ENCODE peak calls at places on chromosomes 6 and 20, in seven cellular contexts. A, D, X, C, I, R and P are unnamed samples.

GRCh38 chr20:23826541-23827018 is at the start of gene CST2:
- DNase-seq in R (no peak), D (no peak), I (no peak), A (no peak), X (no peak), C (no peak), P (no peak)

GRCh38 chr6:160379464-160379863 is 31.3 kb downstream of the SLC22A3 start:
- DNase-seq in D (no peak), C (no peak), I (no peak), X (no peak), R (no peak), A (no peak), P (no peak)

GRCh38 chr6:93962566-93962965 is 543.2 kb upstream of the EPHA7 start:
- DNase-seq in R (no peak), C (no peak), D (no peak), X (no peak), A (no peak), I (no peak), P (no peak)

GRCh38 chr6:123636771-123637170 is at the start of gene TRDN:
- DNase-seq in D (no peak), R (no peak), X (no peak), A (no peak), I (no peak), C (no peak), P (no peak)

GRCh38 chr6:31765910-31766794 is 3.7 kb downstream of the SAPCD1 start:
- DNase-seq in I (no peak), R (no peak), X (no peak), A (no peak), D (no peak), C (no peak), P (no peak)

GRCh38 chr6:95133578-95133977 is 443.8 kb upstream of the MANEA start:
- DNase-seq in R (no peak), I (no peak), X (no peak), C (no peak), A (no peak), D (no peak), P (no peak)

GRCh38 chr6:84601366-84601765 is 163.0 kb downstream of the TBX18 start:
- DNase-seq in I (no peak), C (no peak), A (no peak), D (no peak), R (no peak), X (no peak), P (no peak)

GRCh38 chr20:13220194-13220856 is 749 bp upstream of the ISM1 start:
- DNase-seq in C (peak; percentile 55), R (peak; percentile 86), I (peak; percentile 34), X (peak; percentile 71), A (peak; percentile 50), D (peak; percentile 27), P (peak; percentile 88)

GRCh38 chr20:48405909-48406308 is 421.9 kb downstream of the PREX1 start:
- DNase-seq in X (no peak), R (no peak), C (no peak), I (no peak), A (no peak), D (no peak), P (no peak)

GRCh38 chr6:141539617-141540016 is 593.1 kb upstream of the GJE1 start:
- DNase-seq in X (no peak), A (no peak), D (no peak), C (no peak), R (no peak), I (no peak), P (no peak)

GRCh38 chr6:52994031-52994788 is 874 bp downstream of the GSTA4 start:
- DNase-seq in C (peak; percentile 5), A (no peak), I (peak; percentile 19), D (no peak), R (peak; percentile 66), X (peak; percentile 29), P (no peak)

GRCh38 chr6:52994789-52995078 is 350 bp downstream of the GSTA4 start:
- DNase-seq in A (no peak), I (peak; percentile 34), R (peak; percentile 77), X (peak; percentile 18), C (no peak), D (peak; percentile 33), P (peak; percentile 77)

GRCh38 chr6:52990342-52990741 is 4.7 kb downstream of the GSTA4 start:
- DNase-seq in X (no peak), R (no peak), A (no peak), I (peak; percentile 27), C (no peak), D (no peak), P (no peak)

GRCh38 chr6:52993461-52993860 is 1.6 kb downstream of the GSTA4 start:
- DNase-seq in R (no peak), C (no peak), X (no peak), A (no peak), I (no peak), D (no peak), P (no peak)

DNA sequence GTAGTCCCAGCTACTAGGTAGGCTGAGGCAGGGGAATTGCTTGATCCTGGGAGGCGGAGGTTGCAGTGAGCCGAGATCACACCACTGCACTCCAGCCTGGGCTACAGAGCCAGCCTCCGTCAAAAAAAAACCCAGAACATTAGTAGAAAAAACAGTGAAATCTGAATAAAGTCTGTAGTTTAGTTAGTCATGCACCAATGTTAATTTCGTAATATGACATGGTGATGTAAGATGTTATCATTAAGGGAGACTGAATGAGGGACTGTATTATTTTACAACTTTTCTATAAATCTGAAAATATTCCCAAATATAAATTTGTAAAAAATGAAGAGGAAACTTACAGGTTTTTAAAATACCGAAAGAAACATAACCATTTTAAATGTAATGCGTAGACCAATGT is 2.1 kb downstream of the GSTA4 start:
- DNase-seq in C (no peak), D (no peak), X (no peak), R (no peak), I (no peak), A (no peak), P (no peak)
- H3K4me3 ChIP-seq in C (no peak overlapping the region), D (peak overlapping the region; percentile 3), X (no peak overlapping the region), R (no peak overlapping the region), I (no peak overlapping the region), A (no peak overlapping the region), P (peak overlapping the region; percentile 66)

GRCh38 chr6:22589118-22589517 is 19.8 kb downstream of the HDGFL1 start:
- DNase-seq in I (no peak), A (no peak), C (no peak), R (no peak), D (no peak), X (no peak), P (no peak)
- TF ChIP-seq EP300 in I (no peak), A (no peak), C (no peak), R (no peak), D (no peak), X (no peak), P (no peak)

DNA sequence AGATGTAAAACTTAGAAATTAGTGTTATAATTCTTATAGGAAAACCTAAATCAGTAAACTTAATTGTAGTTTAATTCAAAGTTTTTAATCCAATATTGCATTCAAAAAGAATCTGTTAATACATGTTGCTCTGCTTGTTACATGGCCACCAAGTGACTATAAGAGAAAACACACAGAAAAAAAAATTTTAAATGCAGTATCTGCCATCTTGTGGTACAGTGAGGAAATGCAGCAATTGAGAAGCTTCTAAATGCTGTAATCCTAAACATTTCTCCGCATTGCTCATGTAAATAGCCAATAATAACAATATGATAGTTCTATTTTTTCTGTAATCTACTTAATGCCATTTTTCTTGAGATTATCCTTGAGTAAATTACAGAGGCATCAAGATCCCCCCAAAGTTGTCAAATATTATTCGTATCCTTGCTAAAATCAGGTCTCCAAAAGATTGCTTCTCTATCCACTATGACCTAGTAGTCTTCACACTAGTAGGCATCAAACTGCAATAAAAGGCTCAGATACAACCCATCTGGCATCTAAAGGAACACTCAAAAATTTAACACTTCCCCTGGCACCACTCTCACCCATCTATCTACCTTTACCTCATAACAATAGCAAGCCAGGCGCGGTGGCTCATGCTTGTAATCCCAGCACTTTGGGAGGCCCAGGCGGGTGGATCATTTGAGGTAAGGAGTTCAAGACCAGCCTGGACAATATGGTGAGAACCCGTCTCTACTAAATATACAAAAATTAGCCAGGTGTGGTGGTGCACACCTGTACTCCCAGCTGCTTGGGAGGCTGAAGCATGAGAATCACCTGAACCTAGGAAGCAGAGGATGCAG is 34.6 kb downstream of the HDAC2 start:
- DNase-seq in D (no peak), C (peak; percentile 15), R (no peak), A (no peak), X (peak; percentile 28), I (no peak), P (no peak)
- TF ChIP-seq CTCF in D (peak; percentile 65), C (peak; percentile 64), R (peak; percentile 61), A (peak; percentile 66), X (peak; percentile 74), I (peak; percentile 62), P (peak; percentile 65)

DNA sequence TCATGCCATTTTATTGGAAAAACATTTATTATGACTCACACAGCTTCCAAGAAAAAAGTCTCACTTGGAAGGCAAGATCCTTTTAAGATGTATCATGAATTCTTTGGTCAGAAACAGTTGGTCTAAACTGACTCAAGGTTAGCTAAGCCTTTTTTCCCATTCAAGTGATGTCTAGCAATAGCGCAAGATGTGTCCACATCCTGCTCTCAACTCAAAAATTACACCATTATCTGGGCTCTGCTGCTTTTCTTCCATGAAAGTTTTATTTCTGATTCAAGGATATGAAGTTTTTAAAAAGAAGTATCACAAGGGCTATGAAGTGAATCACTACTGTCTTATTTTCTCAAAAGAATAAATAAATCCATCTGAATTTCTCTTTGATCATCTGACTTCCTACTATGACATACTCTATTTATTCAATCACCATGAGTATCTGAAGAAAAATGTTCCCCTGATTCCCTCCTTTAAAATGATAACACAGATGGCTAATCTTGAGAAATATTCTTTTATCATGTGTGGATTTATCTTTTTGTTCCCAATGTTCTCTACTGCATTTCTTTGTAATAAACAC is 139.2 kb downstream of the AHI1 start:
- DNase-seq in R (no peak), I (no peak), C (peak; percentile 5), A (no peak), X (no peak), D (no peak), P (no peak)
- H3K4me3 ChIP-seq in R (no peak overlapping the region), I (no peak overlapping the region), C (peak overlapping the region; percentile 25), A (no peak overlapping the region), X (no peak overlapping the region), D (no peak overlapping the region), P (no peak overlapping the region)

GRCh38 chr6:111936718-111937117 is 63.5 kb upstream of the FYN start:
- DNase-seq in R (no peak), A (no peak), I (no peak), C (no peak), X (no peak), D (no peak), P (no peak)
- TF ChIP-seq EP300 in R (no peak), A (no peak), I (no peak), C (no peak), X (no peak), D (no peak), P (no peak)

GRCh38 chr6:34855463-34855862 is 32.4 kb downstream of the TAF11 start:
- DNase-seq in X (no peak), C (no peak), A (no peak), R (no peak), I (no peak), D (no peak), P (no peak)
- TF ChIP-seq CTCF in X (no peak), C (no peak), A (peak; percentile 49), R (no peak), I (no peak), D (no peak), P (no peak)

DNA sequence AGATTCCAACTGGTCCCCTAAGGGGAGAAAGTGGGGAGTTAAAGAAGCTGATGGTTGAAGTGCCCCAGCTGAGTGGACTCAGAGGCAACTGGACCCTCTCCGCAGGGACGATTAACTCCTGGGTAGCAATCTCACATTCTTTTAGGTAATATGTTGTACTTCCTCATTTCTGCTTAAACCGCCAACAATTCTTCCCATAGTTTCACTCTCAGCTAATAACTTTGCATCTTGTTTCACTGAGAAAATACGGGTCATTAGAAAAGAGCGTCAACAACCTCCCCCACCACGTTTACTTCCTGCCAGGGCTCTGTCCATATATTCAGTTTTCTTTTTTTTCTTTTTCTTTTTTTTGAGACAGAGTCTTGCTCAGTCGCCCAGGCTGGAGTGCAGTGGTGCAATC is 39.5 kb upstream of the CHD6 start:
- DNase-seq in R (no peak), D (no peak), C (no peak), I (no peak), X (no peak), A (no peak), P (no peak)
- H3K4me3 ChIP-seq in R (no peak overlapping the region), D (no peak overlapping the region), C (no peak overlapping the region), I (no peak overlapping the region), X (no peak overlapping the region), A (no peak overlapping the region), P (no peak overlapping the region)